ENCODE peak calls at places on chromosomes 1 and 21, in six cellular contexts. Q is ELR, E is hepatocyte, A is frontal cortex, S is GM12892, N is left colon. Z is an unnamed sample.

GRCh38 chr1:221541296-221541695 is 200.6 kb downstream of the DUSP10 start:
- DNase-seq in Q (no peak), N (no peak), E (no peak), S (no peak), A (no peak), Z (no peak)

GRCh38 chr1:196608401-196609113 is at the start of gene KCNT2:
- DNase-seq in A (no peak), E (peak), Q (peak), S (no peak), N (peak), Z (peak)

GRCh38 chr1:82226198-82226505 is 425.4 kb downstream of the ADGRL2 start:
- DNase-seq in Q (no peak), A (no peak), S (no peak), N (no peak), E (no peak), Z (no peak)

GRCh38 chr1:12163210-12163609 is 3.6 kb upstream of the TNFRSF1B start:
- DNase-seq in A (no peak), E (no peak), Q (no peak), N (no peak), S (no peak), Z (no peak)

GRCh38 chr21:33327792-33328433 is 3.1 kb downstream of the IFNAR1 start:
- DNase-seq in Q (no peak), S (no peak), E (no peak), N (no peak), A (no peak), Z (no peak)

GRCh38 chr1:66525086-66525485 is 8.9 kb upstream of the SGIP1 start:
- DNase-seq in E (no peak), Q (no peak), S (no peak), A (no peak), N (no peak), Z (no peak)

GRCh38 chr1:43936470-43937151 is 3.0 kb downstream of the ARTN start:
- DNase-seq in N (no peak), E (peak), A (no peak), Q (peak), S (no peak), Z (peak)

GRCh38 chr21:44829507-44830092 is 11.7 kb upstream of the SUMO3 start:
- DNase-seq in S (no peak), N (no peak), A (no peak), Q (no peak), E (no peak), Z (no peak)

GRCh38 chr21:44934797-44935532 is 4.9 kb upstream of the SLX9 start:
- DNase-seq in Q (no peak), A (no peak), N (no peak), S (no peak), E (no peak), Z (no peak)